ENCODE peak calls at places on chromosomes 4 and X, in nine cellular contexts. W is B cell; V is NCI-H1092 treated with DMSO at 0.1 percent for 48 hours; N is left cardiac atrium; Y is activated gamma-delta T cell treated with anti-CD3 and anti-CD28 coated beads, Interleukin-2, amount 50 U/mL, for 16 hours; X is epithelial cell of esophagus; K is activated CD8-positive, alpha-beta memory T cell treated with anti-CD3 and anti-CD28 coated beads for 48 hours; B is A172; G is endodermal cell. Z is an unnamed sample.

GRCh38 chrX:46626566-46626965 is 53.0 kb downstream of the CHST7 start:
- DNase-seq in W (peak), V (no peak), N (no peak), Y (no peak), X (no peak), K (no peak), B (no peak), G (no peak), Z (no peak)

GRCh38 chrX:50327235-50327634 is 122.7 kb downstream of the CCNB3 start:
- DNase-seq in W (no peak), V (peak), N (no peak), Y (no peak), X (no peak), K (no peak), B (no peak), G (no peak), Z (no peak)

GRCh38 chr4:150181536-150181935 is 103.3 kb downstream of the DCLK2 start:
- DNase-seq in W (no peak), V (no peak), N (no peak), Y (no peak), X (no peak), K (no peak), B (peak), G (no peak), Z (no peak)

GRCh38 chr4:12486995-12487394 is 997.1 kb downstream of the RAB28 start:
- DNase-seq in W (no peak), V (no peak), N (peak), Y (no peak), X (no peak), K (no peak), B (no peak), G (no peak), Z (no peak)

GRCh38 chr4:52588097-52588496 is 71.0 kb downstream of the USP46 start:
- DNase-seq in W (peak), V (peak), N (peak), Y (no peak), X (peak), K (peak), B (no peak), G (peak), Z (no peak)

GRCh38 chr4:56762484-56763250 is 58.8 kb downstream of the SPINK2 start:
- DNase-seq in W (no peak), V (no peak), N (no peak), Y (no peak), X (peak), K (no peak), B (no peak), G (no peak), Z (no peak)

GRCh38 chr4:136316961-136317360 is 1215.3 kb downstream of the PCDH18 start:
- DNase-seq in W (no peak), V (no peak), N (no peak), Y (no peak), X (no peak), K (no peak), B (no peak), G (no peak), Z (no peak)

GRCh38 chrX:118761950-118762725 is 34.7 kb downstream of the IL13RA1 start:
- DNase-seq in W (no peak), V (peak), N (no peak), Y (no peak), X (peak), K (no peak), B (no peak), G (peak), Z (no peak)

GRCh38 chr4:169428376-169428775 is 157.6 kb upstream of the SH3RF1 start:
- DNase-seq in W (no peak), V (no peak), N (no peak), Y (no peak), X (no peak), K (no peak), B (no peak), G (no peak), Z (no peak)

GRCh38 chr4:1855334-1856070 is 454 bp downstream of the LETM1 start:
- DNase-seq in W (no peak), V (peak), N (peak), Y (no peak), X (peak), K (no peak), B (no peak), G (peak), Z (no peak)

GRCh38 chr4:76078033-76078613 is 3.6 kb downstream of the ART3 start:
- DNase-seq in W (no peak), V (no peak), N (no peak), Y (no peak), X (no peak), K (no peak), B (no peak), G (no peak), Z (no peak)

GRCh38 chrX:108420481-108420880 is 17.7 kb downstream of the COL4A6 start:
- DNase-seq in W (no peak), V (peak), N (no peak), Y (no peak), X (no peak), K (no peak), B (no peak), G (no peak), Z (no peak)

GRCh38 chr4:66404149-66404548 is 733.9 kb upstream of the EPHA5 start:
- DNase-seq in W (no peak), V (no peak), N (no peak), Y (no peak), X (no peak), K (no peak), B (no peak), G (no peak), Z (no peak)

GRCh38 chr4:89829470-89830138 is 7.4 kb downstream of the SNCA start:
- DNase-seq in W (peak), V (no peak), N (peak), Y (no peak), X (peak), K (no peak), B (peak), G (no peak), Z (no peak)

GRCh38 chr4:104942990-104943758 is 203.5 kb upstream of the TET2 start:
- DNase-seq in W (no peak), V (no peak), N (no peak), Y (no peak), X (peak), K (no peak), B (no peak), G (no peak), Z (no peak)

GRCh38 chr4:19134685-19135084 is 1113.1 kb upstream of the LCORL start:
- DNase-seq in W (no peak), V (no peak), N (no peak), Y (no peak), X (no peak), K (no peak), B (no peak), G (no peak), Z (no peak)

GRCh38 chr4:6332042-6332668 is 62.5 kb downstream of the WFS1 start:
- DNase-seq in W (no peak), V (peak), N (no peak), Y (no peak), X (no peak), K (no peak), B (peak), G (peak), Z (no peak)

GRCh38 chr4:125828316-125828715 is 513.6 kb downstream of the FAT4 start:
- DNase-seq in W (no peak), V (no peak), N (no peak), Y (no peak), X (no peak), K (no peak), B (no peak), G (no peak), Z (no peak)

GRCh38 chr4:6506616-6507140 is 34.3 kb upstream of the PPP2R2C start:
- DNase-seq in W (no peak), V (no peak), N (no peak), Y (no peak), X (no peak), K (no peak), B (no peak), G (no peak), Z (no peak)

GRCh38 chr4:99485212-99485611 is 25.6 kb upstream of the C4orf17 start:
- DNase-seq in W (no peak), V (no peak), N (no peak), Y (no peak), X (no peak), K (no peak), B (no peak), G (no peak), Z (no peak)

GRCh38 chr4:66052426-66052825 is 382.1 kb upstream of the EPHA5 start:
- DNase-seq in W (no peak), V (peak), N (no peak), Y (no peak), X (no peak), K (no peak), B (no peak), G (no peak), Z (no peak)

GRCh38 chr4:3123201-3123671 is 48.8 kb downstream of the HTT start:
- DNase-seq in W (no peak), V (no peak), N (no peak), Y (no peak), X (peak), K (no peak), B (no peak), G (no peak), Z (no peak)

GRCh38 chr4:179492260-179492844 is 2050.1 kb upstream of the AGA start:
- DNase-seq in W (no peak), V (no peak), N (no peak), Y (no peak), X (no peak), K (no peak), B (no peak), G (no peak), Z (no peak)

GRCh38 chr4:72076562-72076961 is 44.8 kb downstream of the NPFFR2 start:
- DNase-seq in W (no peak), V (no peak), N (no peak), Y (no peak), X (peak), K (no peak), B (peak), G (no peak), Z (no peak)

GRCh38 chr4:109966891-109967481 is 54.3 kb downstream of the EGF start:
- DNase-seq in W (no peak), V (no peak), N (no peak), Y (no peak), X (no peak), K (no peak), B (no peak), G (no peak), Z (peak)

GRCh38 chr4:183602444-183603102 is 56.4 kb downstream of the RWDD4 start:
- DNase-seq in W (no peak), V (no peak), N (no peak), Y (no peak), X (peak), K (no peak), B (no peak), G (peak), Z (no peak)

GRCh38 chr4:41232406-41232805 is 18.1 kb upstream of the APBB2 start:
- DNase-seq in W (no peak), V (no peak), N (no peak), Y (no peak), X (no peak), K (no peak), B (no peak), G (no peak), Z (no peak)

GRCh38 chr4:106316773-106317409 is 541 bp downstream of the AIMP1 start:
- DNase-seq in W (no peak), V (peak), N (no peak), Y (no peak), X (no peak), K (no peak), B (no peak), G (no peak), Z (no peak)

GRCh38 chr4:139176299-139177048 is 544 bp downstream of the ELF2 start:
- DNase-seq in W (peak), V (peak), N (peak), Y (peak), X (peak), K (peak), B (peak), G (peak), Z (peak)

GRCh38 chr4:38188631-38189101 is 228.5 kb downstream of the PTTG2 start:
- DNase-seq in W (no peak), V (no peak), N (no peak), Y (no peak), X (peak), K (no peak), B (peak), G (no peak), Z (no peak)

GRCh38 chr4:108906006-108906405 is 143.2 kb upstream of the ETNPPL start:
- DNase-seq in W (no peak), V (no peak), N (no peak), Y (no peak), X (no peak), K (no peak), B (no peak), G (peak), Z (no peak)

GRCh38 chr4:801436-802124 is 24.3 kb downstream of the CPLX1 start:
- DNase-seq in W (no peak), V (no peak), N (no peak), Y (no peak), X (no peak), K (no peak), B (no peak), G (no peak), Z (no peak)

GRCh38 chr4:68346461-68346860 is 3.4 kb downstream of the YTHDC1 start:
- DNase-seq in W (no peak), V (no peak), N (no peak), Y (no peak), X (peak), K (no peak), B (no peak), G (no peak), Z (peak)

GRCh38 chrX:15797707-15798106 is 7.4 kb downstream of the ZRSR2 start:
- DNase-seq in W (no peak), V (no peak), N (no peak), Y (no peak), X (peak), K (no peak), B (no peak), G (no peak), Z (no peak)

GRCh38 chrX:37785569-37785968 is 5.7 kb downstream of the CYBB start:
- DNase-seq in W (no peak), V (no peak), N (no peak), Y (no peak), X (peak), K (no peak), B (peak), G (no peak), Z (no peak)

GRCh38 chrX:19539665-19540064 is 24.4 kb upstream of the MAP3K15 start:
- DNase-seq in W (no peak), V (no peak), N (no peak), Y (no peak), X (no peak), K (no peak), B (no peak), G (no peak), Z (no peak)

GRCh38 chr4:1323635-1324442 is 23.2 kb upstream of the UVSSA start:
- DNase-seq in W (no peak), V (no peak), N (peak), Y (no peak), X (peak), K (no peak), B (peak), G (no peak), Z (no peak)

Z was measured in NCI-H526 treated with DMSO at 0.1 percent for 48 hours.